ENCODE peak calls at places on chromosomes 11 and 22, in five cellular contexts. K is lower lobe of right lung, V is bronchial epithelial cell, O is K562, Y is left ventricle myocardium inferior. H is an unnamed sample. For H3K36me3, the result is how much of the 10 kb centered on the place peaks cover.

GRCh38 chr11:69536406-69536805 is 54.9 kb downstream of the LINC01488 start:
- DNase-seq in O (no peak), K (peak), Y (no peak), V (no peak), H (no peak)

GRCh38 chr22:47376901-47377520 is 614.6 kb downstream of the TBC1D22A start:
- DNase-seq in Y (no peak), O (no peak), V (no peak), K (peak), H (no peak)

GRCh38 chr11:133953571-133953970 is 3.2 kb downstream of the IGSF9B start:
- DNase-seq in V (no peak), Y (no peak), K (no peak), O (no peak), H (no peak)

GRCh38 chr11:124602751-124603150 is 8.5 kb upstream of the PANX3 start:
- DNase-seq in K (no peak), O (no peak), Y (no peak), V (no peak), H (no peak)

GRCh38 chr11:3635641-3636375 is 6.0 kb downstream of the ART5 start:
- DNase-seq in V (no peak), K (no peak), Y (no peak), O (no peak), H (peak)

GRCh38 chr22:41927813-41928212 is 1.2 kb upstream of the TNFRSF13C start:
- DNase-seq in O (no peak), V (no peak), K (no peak), Y (no peak), H (peak)

GRCh38 chr11:196786-197731 is 4.2 kb downstream of the SCGB1C1 start:
- DNase-seq in O (no peak), Y (no peak), K (peak), V (no peak), H (no peak)

GRCh38 chr11:118903204-118904015 is 19.7 kb downstream of the CXCR5 start:
- DNase-seq in O (no peak), K (no peak), V (no peak), Y (no peak), H (no peak)

GRCh38 chr11:76212086-76213035 is 6.1 kb upstream of the WNT11 start:
- DNase-seq in V (no peak), K (peak), O (no peak), Y (no peak), H (no peak)

GRCh38 chr11:1071571-1072115 is 3.0 kb upstream of the MUC2 start:
- DNase-seq in Y (peak), K (peak), V (no peak), O (no peak), H (no peak)

GRCh38 chr22:38867496-38868285 is 4.3 kb downstream of the CBX6 start:
- DNase-seq in V (no peak), Y (no peak), K (peak), O (no peak), H (no peak)

GRCh38 chr22:39309364-39309861 is 10.0 kb downstream of the RPL3 start:
- DNase-seq in O (peak), Y (no peak), V (peak), K (no peak), H (peak)

GRCh38 chr22:24068717-24069116 is 57.6 kb downstream of the CABIN1 start:
- DNase-seq in K (no peak), V (no peak), O (no peak), Y (no peak), H (no peak)

GRCh38 chr11:9617960-9618359 is 44.5 kb downstream of the WEE1 start:
- DNase-seq in O (no peak), K (no peak), V (peak), Y (no peak), H (no peak)

GRCh38 chr11:86999859-87000753 is 37.6 kb upstream of the TMEM135 start:
- DNase-seq in O (peak), K (no peak), Y (no peak), V (no peak), H (no peak)

GRCh38 chr11:103326070-103326794 is 217.0 kb downstream of the DYNC2H1 start:
- DNase-seq in Y (no peak), O (peak), V (peak), K (no peak), H (peak)

GRCh38 chr22:38947321-38948112 is 9.9 kb upstream of the APOBEC3A start:
- DNase-seq in Y (no peak), K (peak), O (no peak), V (no peak), H (no peak)

GRCh38 chr11:19727246-19727645 is 14.6 kb downstream of the NAV2 start:
- DNase-seq in Y (no peak), K (no peak), O (no peak), V (no peak), H (no peak)

GRCh38 chr11:102589047-102589459 is 36.1 kb downstream of the MMP20 start:
- DNase-seq in V (no peak), K (no peak), O (no peak), Y (no peak), H (no peak)

GRCh38 chr22:25488244-25489020 is 76.0 kb upstream of the GRK3 start:
- DNase-seq in K (peak), O (no peak), Y (peak), V (peak), H (no peak)

GRCh38 chr11:116840746-116841296 is 3.4 kb upstream of the APOA1 start:
- DNase-seq in K (no peak), V (no peak), O (peak), Y (no peak), H (no peak)

GRCh38 chr11:44270403-44271192 is 39.3 kb downstream of the ALX4 start:
- DNase-seq in O (peak), K (no peak), Y (no peak), V (no peak), H (no peak)

DNA sequence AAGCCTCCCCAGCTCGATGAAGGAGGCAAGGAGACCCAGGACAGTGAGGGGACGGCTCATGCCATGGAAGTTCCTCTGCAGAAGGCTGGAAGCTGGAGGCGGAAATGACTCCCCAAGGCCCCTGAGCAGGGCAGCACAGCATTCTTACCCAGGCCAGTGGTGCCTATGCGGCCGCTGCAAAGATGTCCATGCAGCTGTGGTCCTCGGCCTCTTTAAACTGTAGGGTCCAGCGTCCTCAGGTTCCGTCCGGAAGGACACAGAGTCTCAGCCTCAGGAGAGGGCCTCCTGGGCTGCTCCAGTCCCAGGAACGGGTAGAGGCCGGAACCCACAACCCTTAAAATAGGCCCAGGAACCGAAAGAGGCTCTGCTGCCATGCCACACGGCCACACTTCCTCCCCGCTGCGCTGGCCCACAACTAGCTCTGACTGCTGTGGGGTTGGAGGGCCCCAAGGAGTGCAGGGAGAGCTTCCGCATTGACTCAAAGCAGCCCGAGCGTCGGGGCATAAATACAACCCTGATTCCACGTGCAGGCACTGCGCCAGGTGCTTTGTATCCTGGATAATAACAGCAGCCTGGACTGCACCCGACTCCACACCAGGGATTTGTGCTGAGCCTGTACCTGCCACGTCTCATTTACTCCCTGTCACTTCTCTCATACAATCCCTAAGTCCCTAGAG is 5.5 kb downstream of the KIAA0930 start:
- DNase-seq in K (peak), O (no peak), V (no peak), Y (no peak), H (peak)
- H3K36me3 ChIP-seq in K (under half), O (under half), V (under half), Y (under half), H (under half)

GRCh38 chr11:120462825-120463224 is 48.7 kb upstream of the GRIK4 start:
- DNase-seq in V (no peak), K (no peak), O (no peak), Y (no peak), H (no peak)
- H3K36me3 ChIP-seq in V (under half), K (half or more), O (half or more), Y (half or more), H (under half)

GRCh38 chr11:57741132-57742086 is at the start of gene SELENOH:
- DNase-seq in O (peak), V (peak), Y (peak), K (peak), H (peak)
- H3K36me3 ChIP-seq in O (half or more), V (under half), Y (half or more), K (half or more), H (under half)

DNA sequence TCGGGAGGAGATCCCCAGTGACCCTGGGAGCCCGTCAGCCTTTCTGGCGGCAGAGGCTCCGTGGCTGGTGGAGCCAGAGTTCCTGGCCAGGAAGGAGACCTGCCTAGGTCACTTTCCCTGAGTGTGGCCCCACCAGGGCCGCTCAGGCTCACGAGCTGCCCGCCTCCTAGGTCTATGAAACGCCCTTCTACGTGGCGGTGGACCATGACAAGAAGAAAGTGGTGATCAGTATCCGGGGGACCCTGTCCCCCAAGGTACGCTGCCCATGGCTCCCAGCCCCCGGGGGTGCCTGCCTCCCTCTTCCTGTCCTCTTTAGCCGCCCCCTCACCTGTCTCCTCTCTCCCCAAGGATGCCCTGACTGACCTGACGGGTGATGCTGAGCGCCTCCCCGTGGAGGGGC is 17.0 kb upstream of the MYRF start:
- DNase-seq in K (no peak), V (no peak), O (no peak), Y (no peak), H (no peak)
- H3K36me3 ChIP-seq in K (under half), V (under half), O (under half), Y (under half), H (under half)

H was measured in Karpas-422.